ENCODE peak calls at places on chromosomes 6 and 20, in five cellular contexts. X is T follicular helper cell; H is NCI-H69; Z is IMR-90; R is stimulated activated naive CD8-positive, alpha-beta T cell treated with anti-CD3 and anti-CD28 coated beads, Interleukin-15, Interleukin-2, amounts not matched to agents 100 U/mL and 50 U/mL, for 24 hours. N is an unnamed sample.

GRCh38 chr6:131222773-131223172 is 87.5 kb downstream of the AKAP7 start:
- DNase-seq in R (no peak), H (no peak), X (no peak), Z (peak), N (no peak)

GRCh38 chr6:33967966-33968724 is 164.3 kb upstream of the MLN start:
- DNase-seq in X (no peak), R (no peak), Z (no peak), H (peak), N (no peak)

GRCh38 chr6:3360727-3361045 is 96.2 kb downstream of the SLC22A23 start:
- DNase-seq in R (no peak), X (no peak), Z (no peak), H (no peak), N (no peak)

GRCh38 chr20:58850693-58851174 is at the start of gene GNAS-AS1:
- DNase-seq in Z (peak), X (peak), H (peak), R (peak), N (peak)

GRCh38 chr6:37192669-37193068 is 22.7 kb downstream of the PIM1 start:
- DNase-seq in H (no peak), R (no peak), Z (no peak), X (no peak), N (no peak)

GRCh38 chr6:119077643-119078448 is 618 bp downstream of the FAM184A start:
- DNase-seq in X (peak), R (peak), Z (no peak), H (peak), N (peak)

GRCh38 chr6:3849681-3850450 is 693 bp downstream of the FAM50B start:
- DNase-seq in R (no peak), X (no peak), H (peak), Z (no peak), N (peak)

GRCh38 chr20:38534756-38535155 is 46.2 kb upstream of the ADIG start:
- DNase-seq in X (no peak), Z (no peak), H (no peak), R (peak), N (no peak)

GRCh38 chr6:16130932-16131387 is 2.1 kb downstream of the MYLIP start:
- DNase-seq in R (peak), H (peak), Z (peak), X (peak), N (peak)

GRCh38 chr20:18739785-18740184 is 73.8 kb upstream of the SCP2D1 start:
- DNase-seq in H (peak), Z (peak), R (no peak), X (no peak), N (no peak)

N was measured in body of pancreas.